ENCODE peak calls at places on chromosomes 1 and 21, in four cellular contexts. One of them, this sample, is unnamed.

GRCh38 chr1:41030872-41031616 is 9.5 kb upstream of the SLFNL1 start:
- DNase-seq in HCT116: no peak
- DNase-seq in epithelial cell of esophagus: no peak
- DNase-seq in amygdala: no peak
- DNase-seq in this sample: no peak

GRCh38 chr1:7253118-7253480 is 467.8 kb downstream of the CAMTA1 start:
- DNase-seq in HCT116: no peak
- DNase-seq in amygdala: no peak
- DNase-seq in epithelial cell of esophagus: no peak
- DNase-seq in this sample: no peak

GRCh38 chr1:201020647-201021332 is 2.7 kb downstream of the KIF21B start:
- DNase-seq in amygdala: peak
- DNase-seq in HCT116: no peak
- DNase-seq in epithelial cell of esophagus: peak
- DNase-seq in this sample: no peak

GRCh38 chr1:89451011-89451410 is 73.6 kb upstream of the LRRC8B start:
- DNase-seq in amygdala: no peak
- DNase-seq in epithelial cell of esophagus: peak
- DNase-seq in HCT116: no peak
- DNase-seq in this sample: no peak

GRCh38 chr1:156931974-156932710 is 11.7 kb downstream of the LRRC71 start:
- DNase-seq in amygdala: no peak
- DNase-seq in HCT116: no peak
- DNase-seq in epithelial cell of esophagus: no peak
- DNase-seq in this sample: no peak

GRCh38 chr1:223831755-223832636 is 13.8 kb downstream of the TP53BP2 start:
- DNase-seq in epithelial cell of esophagus: peak
- DNase-seq in HCT116: no peak
- DNase-seq in amygdala: no peak
- DNase-seq in this sample: no peak

GRCh38 chr1:34759472-34760357 is at the start of gene GJB4:
- DNase-seq in epithelial cell of esophagus: peak
- DNase-seq in amygdala: no peak
- DNase-seq in HCT116: no peak
- DNase-seq in this sample: no peak

GRCh38 chr1:164588388-164589341 is 29.7 kb downstream of the PBX1 start:
- DNase-seq in epithelial cell of esophagus: no peak
- DNase-seq in HCT116: no peak
- DNase-seq in amygdala: no peak
- DNase-seq in this sample: no peak

GRCh38 chr1:119011706-119012105 is 23.6 kb upstream of the TBX15 start:
- DNase-seq in amygdala: no peak
- DNase-seq in HCT116: no peak
- DNase-seq in epithelial cell of esophagus: no peak
- DNase-seq in this sample: no peak

GRCh38 chr1:241802849-241803248 is 45.2 kb upstream of the EXO1 start:
- DNase-seq in amygdala: no peak
- DNase-seq in HCT116: no peak
- DNase-seq in epithelial cell of esophagus: peak
- DNase-seq in this sample: no peak

GRCh38 chr1:22341791-22342605 is 109.7 kb upstream of the ZBTB40 start:
- DNase-seq in HCT116: no peak
- DNase-seq in epithelial cell of esophagus: no peak
- DNase-seq in amygdala: no peak
- DNase-seq in this sample: no peak

GRCh38 chr1:32496127-32496526 is 31.3 kb downstream of the ZBTB8B start:
- DNase-seq in amygdala: no peak
- DNase-seq in epithelial cell of esophagus: peak
- DNase-seq in HCT116: no peak
- DNase-seq in this sample: no peak

GRCh38 chr1:86227026-86227425 is 70.5 kb upstream of the COL24A1 start:
- DNase-seq in amygdala: no peak
- DNase-seq in HCT116: no peak
- DNase-seq in epithelial cell of esophagus: no peak
- DNase-seq in this sample: no peak

GRCh38 chr1:165915480-165916395 is 88.3 kb downstream of the UCK2 start:
- DNase-seq in epithelial cell of esophagus: no peak
- DNase-seq in amygdala: no peak
- DNase-seq in HCT116: no peak
- DNase-seq in this sample: no peak

GRCh38 chr21:37006521-37007291 is at the start of gene RIPPLY3:
- DNase-seq in HCT116: no peak
- DNase-seq in epithelial cell of esophagus: peak
- DNase-seq in amygdala: no peak
- DNase-seq in this sample: no peak